ENCODE peak calls at places on chromosomes 3 and 15, in five cellular contexts. V is T-cell, Q is ACHN, U is memory B cell, O is vagina. D is an unnamed sample.

GRCh38 chr3:42450567-42450966 is 40.2 kb upstream of the LYZL4 start:
- DNase-seq in O (no peak), Q (no peak), U (no peak), V (no peak), D (no peak)

GRCh38 chr3:59246719-59247401 is 197.0 kb upstream of the CFAP20DC start:
- DNase-seq in V (no peak), Q (no peak), O (no peak), U (peak), D (no peak)

GRCh38 chr3:195855471-195856409 is 44.0 kb upstream of the MUC4 start:
- DNase-seq in O (no peak), V (no peak), Q (no peak), U (no peak), D (no peak)

GRCh38 chr15:79450648-79451047 is 18.5 kb downstream of the MINAR1 start:
- DNase-seq in U (no peak), Q (no peak), V (no peak), O (no peak), D (peak)

GRCh38 chr3:166837535-166837934 is 542.6 kb downstream of the ZBBX start:
- DNase-seq in Q (peak), V (no peak), O (no peak), U (no peak), D (peak)

GRCh38 chr3:128835096-128835495 is 44.3 kb upstream of the ACAD9 start:
- DNase-seq in Q (no peak), O (no peak), V (no peak), U (no peak), D (no peak)

GRCh38 chr3:178777718-178778411 is 241.6 kb downstream of the KCNMB2 start:
- DNase-seq in Q (no peak), U (no peak), O (no peak), V (no peak), D (peak)

GRCh38 chr3:10517616-10518015 is 12.2 kb upstream of the ATP2B2 start:
- DNase-seq in O (no peak), Q (no peak), U (no peak), V (no peak), D (no peak)

GRCh38 chr3:59451800-59452741 is 402.2 kb upstream of the CFAP20DC start:
- DNase-seq in U (no peak), O (no peak), V (no peak), Q (no peak), D (no peak)

GRCh38 chr3:189724366-189724765 is 93.2 kb downstream of the TP63 start:
- DNase-seq in U (no peak), Q (no peak), V (no peak), O (no peak), D (peak)

GRCh38 chr15:67176195-67176971 is 78.1 kb downstream of the AAGAB start:
- DNase-seq in V (no peak), Q (no peak), O (no peak), U (no peak), D (no peak)

GRCh38 chr15:57061281-57061680 is 142.8 kb downstream of the TCF12 start:
- DNase-seq in U (no peak), O (no peak), V (no peak), Q (no peak), D (no peak)

GRCh38 chr3:118817748-118818165 is 216.9 kb downstream of the IGSF11 start:
- DNase-seq in V (peak), U (peak), Q (peak), O (no peak), D (peak)

GRCh38 chr3:22474706-22475470 is 723.9 kb upstream of the ZNF385D start:
- DNase-seq in V (no peak), O (no peak), Q (peak), U (no peak), D (peak)

GRCh38 chr3:42300013-42300412 is 34.0 kb upstream of the CCK start:
- DNase-seq in U (no peak), Q (peak), O (no peak), V (peak), D (peak)

GRCh38 chr3:62451211-62451892 is 78.0 kb upstream of the FEZF2 start:
- DNase-seq in V (no peak), Q (no peak), O (no peak), U (no peak), D (no peak)

GRCh38 chr3:135982922-135983581 is 17.5 kb downstream of the PPP2R3A start:
- DNase-seq in V (no peak), O (no peak), U (no peak), Q (peak), D (peak)

GRCh38 chr15:52680041-52680391 is 828 bp upstream of the ATOSA start:
- DNase-seq in V (no peak), U (no peak), Q (peak), O (no peak), D (peak)

GRCh38 chr3:136778865-136779264 is 26.7 kb upstream of the STAG1 start:
- DNase-seq in U (no peak), O (no peak), V (no peak), Q (peak), D (no peak)

GRCh38 chr3:10703875-10704274 is 112.2 kb upstream of the SLC6A11 start:
- DNase-seq in Q (peak), V (no peak), O (no peak), U (no peak), D (peak)